ENCODE peak calls at places on chromosomes 6 and 20, in four cellular contexts. One of them, this sample, is unnamed.

GRCh38 chr20:53929974-53930650 is 140.3 kb downstream of the BCAS1 start:
- DNase-seq in IMR-90: no peak
- DNase-seq in GM12878: peak
- DNase-seq in K562: no peak
- DNase-seq in this sample: no peak

GRCh38 chr6:56642366-56643261 is at the start of gene DST:
- DNase-seq in IMR-90: peak
- DNase-seq in K562: no peak
- DNase-seq in GM12878: no peak
- DNase-seq in this sample: peak

GRCh38 chr6:128740951-128741350 is 142.0 kb upstream of the LAMA2 start:
- DNase-seq in K562: no peak
- DNase-seq in IMR-90: no peak
- DNase-seq in GM12878: no peak
- DNase-seq in this sample: no peak

GRCh38 chr6:33809619-33810018 is 5.8 kb upstream of the MLN start:
- DNase-seq in IMR-90: no peak
- DNase-seq in GM12878: no peak
- DNase-seq in K562: no peak
- DNase-seq in this sample: no peak

GRCh38 chr6:159608961-159609673 is 83.9 kb downstream of the SOD2 start:
- DNase-seq in K562: peak
- DNase-seq in IMR-90: peak
- DNase-seq in GM12878: no peak
- DNase-seq in this sample: no peak

GRCh38 chr6:170062209-170062903 is 228.5 kb downstream of the DLL1 start:
- DNase-seq in GM12878: no peak
- DNase-seq in IMR-90: no peak
- DNase-seq in K562: no peak
- DNase-seq in this sample: no peak

GRCh38 chr6:47476794-47477496 is 644 bp upstream of the CD2AP start:
- DNase-seq in K562: no peak
- DNase-seq in GM12878: no peak
- DNase-seq in IMR-90: no peak
- DNase-seq in this sample: no peak

GRCh38 chr6:152979116-152979515 is 3.7 kb downstream of the FBXO5 start:
- DNase-seq in K562: no peak
- DNase-seq in GM12878: no peak
- DNase-seq in IMR-90: no peak
- DNase-seq in this sample: no peak

GRCh38 chr6:35168461-35168861 is 27.3 kb upstream of the TCP11 start:
- DNase-seq in IMR-90: no peak
- DNase-seq in GM12878: no peak
- DNase-seq in K562: no peak
- DNase-seq in this sample: no peak

GRCh38 chr20:36542019-36542488 is 735 bp downstream of the MYL9 start:
- DNase-seq in IMR-90: peak
- DNase-seq in K562: peak
- DNase-seq in GM12878: no peak
- DNase-seq in this sample: peak

GRCh38 chr20:36542516-36543186 is 1.3 kb downstream of the MYL9 start:
- DNase-seq in K562: no peak
- DNase-seq in GM12878: no peak
- DNase-seq in IMR-90: no peak
- DNase-seq in this sample: no peak

GRCh38 chr20:36541227-36542018 is at the start of gene MYL9:
- DNase-seq in GM12878: no peak
- DNase-seq in IMR-90: peak
- DNase-seq in K562: peak
- DNase-seq in this sample: peak

GRCh38 chr20:36538026-36538764 is 3.1 kb upstream of the MYL9 start:
- DNase-seq in GM12878: no peak
- DNase-seq in IMR-90: peak
- DNase-seq in K562: no peak
- DNase-seq in this sample: peak

DNA sequence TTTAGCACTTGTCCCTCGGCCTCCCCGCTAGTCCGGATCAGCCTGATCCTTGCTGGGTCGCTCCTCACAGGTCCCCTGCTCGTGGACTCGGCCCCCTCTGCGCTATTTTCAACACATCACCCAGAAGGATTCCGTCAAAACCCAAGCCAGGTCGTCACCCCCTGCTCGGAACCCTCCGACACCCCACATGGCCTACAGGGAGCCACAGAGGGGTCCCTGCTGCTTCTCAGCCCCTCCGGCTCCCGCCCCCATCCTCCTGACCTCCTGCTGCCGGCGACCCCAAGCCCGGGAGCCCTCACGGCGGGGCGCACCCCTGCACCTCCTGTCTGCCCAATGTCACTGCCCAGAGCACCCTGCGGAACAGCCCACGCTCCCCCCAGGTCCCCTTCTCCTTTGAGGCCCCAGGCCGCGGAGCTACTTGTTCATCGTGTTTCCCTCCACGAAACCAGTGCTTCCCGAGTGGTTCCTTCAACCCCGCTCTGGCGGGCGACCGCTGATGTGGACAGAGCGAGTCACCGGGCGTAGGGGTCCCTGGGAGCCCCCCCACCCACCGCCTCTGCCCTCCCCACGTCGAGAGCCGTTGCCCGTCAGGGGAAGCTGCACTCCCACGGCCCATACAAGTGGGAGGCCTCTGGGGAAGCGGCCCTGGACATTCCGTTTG is 638 bp upstream of the MYL9 start:
- DNase-seq in K562: no peak
- DNase-seq in IMR-90: no peak
- DNase-seq in GM12878: no peak
- DNase-seq in this sample: no peak
- H3K9ac ChIP-seq in K562: peak
- H3K9ac ChIP-seq in IMR-90: peak
- H3K9ac ChIP-seq in GM12878: no peak
- H3K9ac ChIP-seq in this sample: no peak

GRCh38 chr20:46797201-46797600 is 87.8 kb downstream of the SLC2A10 start:
- DNase-seq in GM12878: no peak
- DNase-seq in K562: no peak
- DNase-seq in IMR-90: no peak
- DNase-seq in this sample: no peak
- TF ChIP-seq FOS in GM12878: no peak
- TF ChIP-seq FOS in K562: no peak
- TF ChIP-seq FOS in IMR-90: no peak
- TF ChIP-seq FOS in this sample: no peak

GRCh38 chr6:10528170-10528981 is 7.2 kb downstream of the GCNT2 start:
- DNase-seq in GM12878: peak
- DNase-seq in IMR-90: peak
- DNase-seq in K562: no peak
- DNase-seq in this sample: peak

GRCh38 chr6:10531513-10531912 is 10.4 kb downstream of the GCNT2 start:
- DNase-seq in GM12878: no peak
- DNase-seq in K562: no peak
- DNase-seq in IMR-90: no peak
- DNase-seq in this sample: no peak

GRCh38 chr6:10531942-10532341 is 10.8 kb downstream of the GCNT2 start:
- DNase-seq in GM12878: no peak
- DNase-seq in IMR-90: no peak
- DNase-seq in K562: no peak
- DNase-seq in this sample: peak

GRCh38 chr6:10532392-10532791 is 11.2 kb downstream of the GCNT2 start:
- DNase-seq in K562: no peak
- DNase-seq in IMR-90: no peak
- DNase-seq in GM12878: no peak
- DNase-seq in this sample: no peak

GRCh38 chr6:10529231-10529801 is 8.2 kb downstream of the GCNT2 start:
- DNase-seq in IMR-90: no peak
- DNase-seq in K562: no peak
- DNase-seq in GM12878: no peak
- DNase-seq in this sample: no peak
- H3K9ac ChIP-seq in IMR-90: no peak
- H3K9ac ChIP-seq in K562: no peak
- H3K9ac ChIP-seq in GM12878: peak
- H3K9ac ChIP-seq in this sample: no peak

GRCh38 chr6:27720607-27721580 is 191.3 kb downstream of the OR2B2 start:
- DNase-seq in GM12878: no peak
- DNase-seq in IMR-90: peak
- DNase-seq in K562: peak
- DNase-seq in this sample: peak
- TF ChIP-seq FOS in GM12878: no peak
- TF ChIP-seq FOS in IMR-90: no peak
- TF ChIP-seq FOS in K562: peak
- TF ChIP-seq FOS in this sample: no peak

GRCh38 chr20:49583669-49584417 is 15.9 kb upstream of the PTGIS start:
- DNase-seq in GM12878: no peak
- DNase-seq in IMR-90: peak
- DNase-seq in K562: peak
- DNase-seq in this sample: peak

GRCh38 chr20:49585585-49586245 is 17.8 kb upstream of the PTGIS start:
- DNase-seq in IMR-90: no peak
- DNase-seq in K562: no peak
- DNase-seq in GM12878: no peak
- DNase-seq in this sample: no peak

GRCh38 chr20:49582413-49583334 is 14.7 kb upstream of the PTGIS start:
- DNase-seq in K562: no peak
- DNase-seq in GM12878: no peak
- DNase-seq in IMR-90: no peak
- DNase-seq in this sample: no peak

GRCh38 chr20:49583343-49583668 is 15.4 kb upstream of the PTGIS start:
- DNase-seq in K562: no peak
- DNase-seq in GM12878: no peak
- DNase-seq in IMR-90: no peak
- DNase-seq in this sample: no peak

DNA sequence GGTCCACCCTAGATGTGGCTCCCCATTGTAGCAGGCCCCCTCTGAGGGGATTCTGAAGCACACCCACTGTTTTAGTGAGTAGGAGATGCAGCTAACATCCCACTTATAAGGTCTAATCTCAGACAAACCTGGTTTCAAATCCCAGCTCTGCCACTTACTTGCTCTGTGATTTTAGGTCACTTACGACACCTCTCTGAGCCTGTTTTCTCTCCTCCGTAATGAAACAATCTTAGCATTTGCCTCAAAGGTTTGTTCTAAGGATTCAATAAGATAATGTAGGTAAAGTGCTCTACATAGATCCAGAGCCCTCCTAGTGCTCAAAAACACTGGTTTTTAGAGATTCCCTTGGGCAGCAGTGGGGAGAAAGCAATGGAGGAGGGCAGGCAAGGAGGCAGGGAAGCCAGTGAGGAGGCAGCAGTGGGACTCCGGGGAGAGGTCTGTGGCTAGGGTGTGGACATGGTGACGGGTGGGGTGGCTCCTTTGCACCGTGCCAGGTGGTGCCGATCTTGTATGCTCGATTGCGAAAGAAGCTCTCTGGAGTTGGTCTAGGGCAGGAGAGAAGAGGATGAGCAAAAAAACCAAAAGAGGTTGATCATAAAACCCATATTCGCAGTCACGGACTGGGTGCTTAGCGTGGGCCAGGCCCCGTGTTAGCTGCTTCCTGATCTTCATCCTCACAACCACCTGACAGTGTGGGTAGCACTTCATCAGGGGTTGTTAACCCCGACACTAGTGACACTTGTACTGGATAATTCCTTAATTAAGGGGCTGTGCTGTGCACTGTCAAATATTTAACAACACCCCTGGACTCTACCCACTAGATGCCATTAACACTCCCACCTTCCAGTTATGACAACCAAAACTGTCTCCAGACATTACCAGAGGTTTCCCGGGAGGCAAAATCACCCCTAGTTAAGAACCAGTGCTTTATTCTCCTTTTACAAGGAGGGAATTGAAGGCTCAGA is 16.8 kb upstream of the PTGIS start:
- DNase-seq in IMR-90: no peak
- DNase-seq in GM12878: no peak
- DNase-seq in K562: no peak
- DNase-seq in this sample: no peak
- H3K9ac ChIP-seq in IMR-90: peak
- H3K9ac ChIP-seq in GM12878: no peak
- H3K9ac ChIP-seq in K562: no peak
- H3K9ac ChIP-seq in this sample: no peak

This sample was measured in endothelial cell of umbilical vein.